ENCODE peak calls at places on chromosomes 11 and 22, in ten cellular contexts. E is mesothelial cell of epicardium, Q is IMR-90, T is Caco-2, V is coronary artery, U is sigmoid colon, M is endothelial cell, A is transverse colon, Z is cardiac muscle cell, R is HFF-Myc. H is an unnamed sample.

GRCh38 chr11:83510530-83511449 is 224.6 kb upstream of the CCDC90B start:
- DNase-seq in E (no peak), Q (no peak), T (no peak), V (no peak), U (no peak), M (no peak), A (no peak), Z (no peak), R (no peak), H (no peak)

GRCh38 chr22:20223421-20224245 is 44.5 kb downstream of the RTN4R start:
- DNase-seq in E (no peak), Q (no peak), T (no peak), V (no peak), U (no peak), M (no peak), A (no peak), Z (no peak), R (no peak), H (no peak)

GRCh38 chr22:20429254-20430100 is 8.1 kb downstream of the SCARF2 start:
- DNase-seq in E (no peak), Q (no peak), T (peak; percentile 68), V (no peak), U (peak; percentile 67), M (peak; percentile 58), A (peak; percentile 84), Z (no peak), R (no peak), H (no peak)

GRCh38 chr11:19398772-19399542 is 158.2 kb upstream of the E2F8 start:
- DNase-seq in E (no peak), Q (peak; percentile 94), T (no peak), V (peak; percentile 71), U (peak; percentile 79), M (no peak), A (peak; percentile 30), Z (peak; percentile 68), R (peak; percentile 41), H (no peak)

GRCh38 chr22:28341001-28341400 is 338.6 kb downstream of the TTC28 start:
- DNase-seq in E (no peak), Q (peak; percentile 12), T (no peak), V (no peak), U (no peak), M (no peak), A (no peak), Z (peak; percentile 50), R (no peak), H (no peak)

GRCh38 chr22:49838771-49839717 is 11.4 kb upstream of the BRD1 start:
- DNase-seq in E (no peak), Q (peak; percentile 33), T (no peak), V (no peak), U (no peak), M (no peak), A (peak; percentile 61), Z (no peak), R (no peak), H (no peak)

GRCh38 chr11:125093502-125093901 is 17.9 kb downstream of the TMEM218 start:
- DNase-seq in E (no peak), Q (no peak), T (no peak), V (no peak), U (no peak), M (no peak), A (no peak), Z (no peak), R (no peak), H (no peak)

GRCh38 chr11:120717042-120717441 is 205.5 kb downstream of the GRIK4 start:
- DNase-seq in E (no peak), Q (no peak), T (no peak), V (no peak), U (no peak), M (no peak), A (no peak), Z (no peak), R (no peak), H (no peak)

GRCh38 chr22:42294034-42294985 is 23.9 kb upstream of the TCF20 start:
- DNase-seq in E (no peak), Q (peak; percentile 41), T (peak; percentile 64), V (no peak), U (no peak), M (peak; percentile 85), A (peak; percentile 64), Z (peak; percentile 74), R (no peak), H (peak; percentile 89)

GRCh38 chr11:12762696-12763324 is 88.6 kb downstream of the TEAD1 start:
- DNase-seq in E (no peak), Q (no peak), T (no peak), V (no peak), U (no peak), M (no peak), A (no peak), Z (no peak), R (no peak), H (no peak)

GRCh38 chr11:43130616-43131015 is 181.2 kb upstream of the API5 start:
- DNase-seq in E (no peak), Q (no peak), T (peak; percentile 46), V (no peak), U (no peak), M (peak; percentile 15), A (no peak), Z (no peak), R (no peak), H (no peak)

GRCh38 chr11:44404736-44405395 is 94.9 kb upstream of the ALX4 start:
- DNase-seq in E (no peak), Q (no peak), T (no peak), V (no peak), U (no peak), M (no peak), A (no peak), Z (no peak), R (no peak), H (no peak)

GRCh38 chr11:29534831-29535230 is 482.0 kb downstream of the KCNA4 start:
- DNase-seq in E (no peak), Q (no peak), T (no peak), V (no peak), U (no peak), M (no peak), A (no peak), Z (no peak), R (no peak), H (no peak)

GRCh38 chr11:107563702-107564101 is 1.8 kb downstream of the ALKBH8 start:
- DNase-seq in E (no peak), Q (peak; percentile 66), T (peak; percentile 47), V (no peak), U (no peak), M (peak; percentile 18), A (peak; percentile 16), Z (peak; percentile 74), R (peak; percentile 41), H (no peak)

DNA sequence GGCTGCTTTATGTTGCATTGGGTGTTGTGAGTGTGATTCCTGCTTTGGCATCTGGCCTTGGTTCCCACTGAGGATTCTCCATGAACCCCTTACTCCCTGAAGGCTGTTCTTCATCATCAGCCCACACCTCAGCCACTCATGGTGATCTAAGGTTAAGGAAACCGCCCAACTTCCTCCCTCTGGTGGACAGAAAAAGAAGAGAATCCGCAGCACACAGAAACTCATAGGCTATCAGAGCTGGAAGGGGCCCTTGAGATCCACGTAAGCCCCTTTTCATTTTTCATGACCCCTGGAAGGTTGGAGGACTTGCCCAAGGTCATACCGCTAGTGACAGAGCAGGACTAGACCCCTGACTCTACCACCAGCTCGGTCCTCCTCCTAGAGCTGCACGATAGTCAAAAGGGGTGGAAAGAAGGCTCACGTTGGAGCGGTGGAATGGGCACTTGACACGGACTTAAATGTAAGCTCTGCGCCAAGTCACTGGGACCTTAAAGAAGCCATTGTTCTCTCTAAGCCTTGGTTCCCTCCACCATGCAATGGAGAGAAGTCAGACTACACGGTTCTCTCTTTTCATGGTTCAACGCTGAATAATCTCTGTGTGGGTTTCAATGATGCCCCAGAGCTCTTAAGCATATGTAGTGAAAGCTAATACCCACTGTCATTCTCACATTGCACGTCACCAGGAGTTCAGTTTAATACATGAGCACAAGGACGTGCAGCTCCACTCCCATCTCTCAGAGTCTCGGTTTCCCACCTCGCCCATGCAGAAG is 83.6 kb upstream of the CRTAM start:
- DNase-seq in E (no peak), Q (no peak), T (no peak), V (no peak), U (peak; percentile 27), M (peak; percentile 27), A (peak; percentile 11), Z (peak; percentile 30), R (no peak), H (no peak)
- TF ChIP-seq CTCF in E (peak; percentile 44), Q (peak; percentile 20), T (peak; percentile 72), V (no peak), U (no peak), M (peak; percentile 61), A (peak; percentile 16), Z (peak; percentile 60), R (peak; percentile 44), H (peak; percentile 50)

GRCh38 chr11:117923773-117924172 is 5.4 kb downstream of the TMPRSS13 start:
- DNase-seq in E (no peak), Q (no peak), T (no peak), V (no peak), U (peak; percentile 35), M (no peak), A (no peak), Z (no peak), R (no peak), H (no peak)
- TF ChIP-seq CTCF in E (no peak), Q (no peak), T (no peak), V (no peak), U (no peak), M (no peak), A (no peak), Z (no peak), R (no peak), H (no peak)

DNA sequence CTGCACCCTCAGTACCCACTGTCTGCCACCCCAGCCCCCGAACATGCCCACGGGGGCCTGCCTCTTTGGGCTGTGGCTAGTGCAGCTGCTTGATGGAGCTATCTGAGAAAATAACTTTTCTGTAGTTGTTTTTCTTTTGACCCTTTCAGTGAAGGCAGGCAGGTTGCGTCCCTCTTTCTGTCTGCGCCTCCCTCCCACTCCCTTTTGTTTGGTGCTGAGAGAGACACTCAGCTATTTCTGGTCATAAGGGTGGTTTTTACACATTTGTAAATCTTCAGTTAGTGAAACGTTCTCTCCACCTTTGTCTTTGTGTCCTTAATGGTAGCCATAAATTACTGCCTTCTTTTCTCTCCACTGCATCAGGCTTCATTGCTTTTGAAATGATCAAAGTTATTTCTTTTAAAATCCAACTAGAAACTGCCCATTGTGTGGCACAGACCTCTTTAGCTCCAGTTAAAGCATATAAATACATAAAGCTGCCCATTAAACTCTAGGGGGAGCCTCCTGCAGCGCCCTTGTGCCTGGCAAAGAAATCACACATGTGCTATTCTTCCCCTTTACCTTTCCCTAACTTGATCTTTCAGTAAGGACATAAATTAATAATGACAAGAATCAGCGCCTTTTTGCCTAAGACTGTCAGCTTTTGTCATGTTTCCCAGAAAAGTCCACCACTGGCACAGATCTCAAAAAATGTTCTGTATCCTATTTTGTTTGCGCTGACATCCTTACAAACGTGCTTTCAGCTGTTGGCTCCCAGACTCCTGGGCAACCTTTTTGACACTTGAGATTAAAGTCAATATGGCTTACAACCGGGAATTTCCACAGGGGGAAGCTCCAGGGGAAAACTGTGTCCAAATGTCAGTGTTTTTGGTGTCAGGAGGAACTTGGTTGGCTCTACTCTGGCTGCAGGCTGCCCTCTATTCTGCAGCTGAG is 1.7 kb upstream of the SCUBE2 start:
- DNase-seq in E (no peak), Q (no peak), T (no peak), V (no peak), U (no peak), M (no peak), A (no peak), Z (peak; percentile 6), R (no peak), H (no peak)
- TF ChIP-seq CTCF in E (no peak), Q (peak; percentile 31), T (no peak), V (no peak), U (no peak), M (no peak), A (peak; percentile 2), Z (peak; percentile 42), R (peak; percentile 30), H (peak; percentile 48)

GRCh38 chr11:10304495-10305261 is at the start of gene ADM:
- DNase-seq in E (no peak), Q (peak; percentile 93), T (peak; percentile 95), V (peak; percentile 88), U (peak; percentile 96), M (peak; percentile 95), A (peak; percentile 93), Z (peak; percentile 96), R (no peak), H (peak; percentile 98)
- TF ChIP-seq CTCF in E (peak; percentile 62), Q (peak; percentile 50), T (peak; percentile 82), V (peak; percentile 34), U (peak; percentile 66), M (peak; percentile 93), A (peak; percentile 63), Z (peak; percentile 64), R (peak; percentile 68), H (peak; percentile 66)